ENCODE peak calls at places on chromosomes 6 and 20, in five cellular contexts. G, U, D, V and E are unnamed samples.
A peak's percentile ranks its signal among the peaks of the same experiment; 100 is the strongest.

GRCh38 chr6:87407531-87407895 is 259 bp upstream of the CFAP206 start:
- DNase-seq in G (no peak), U (peak; percentile 62), D (no peak), V (peak; percentile 65), E (peak; percentile 12)

GRCh38 chr6:133895573-133896343 is 6.8 kb downstream of the TCF21 start:
- DNase-seq in G (no peak), U (no peak), D (no peak), V (no peak), E (no peak)

GRCh38 chr6:101417899-101418298 is 24.4 kb downstream of the GRIK2 start:
- DNase-seq in G (no peak), U (no peak), D (no peak), V (no peak), E (no peak)

GRCh38 chr6:21022343-21023107 is 488.3 kb downstream of the CDKAL1 start:
- DNase-seq in G (no peak), U (peak; percentile 92), D (no peak), V (no peak), E (peak; percentile 17)

GRCh38 chr20:41669708-41670263 is 51.6 kb upstream of the CHD6 start:
- DNase-seq in G (no peak), U (no peak), D (peak; percentile 63), V (no peak), E (no peak)

GRCh38 chr6:53850527-53850926 is 55.7 kb downstream of the LRRC1 start:
- DNase-seq in G (no peak), U (no peak), D (no peak), V (no peak), E (no peak)

GRCh38 chr6:89154131-89154530 is 8.3 kb downstream of the PM20D2 start:
- DNase-seq in G (no peak), U (peak; percentile 34), D (no peak), V (no peak), E (no peak)

GRCh38 chr6:115159733-115160132 is 816.9 kb upstream of the HS3ST5 start:
- DNase-seq in G (no peak), U (no peak), D (no peak), V (no peak), E (no peak)

GRCh38 chr20:36819662-36820061 is 46.1 kb upstream of the DSN1 start:
- DNase-seq in G (no peak), U (no peak), D (no peak), V (no peak), E (no peak)

GRCh38 chr6:107800564-107801164 is 23.4 kb downstream of the SCML4 start:
- DNase-seq in G (no peak), U (no peak), D (peak; percentile 15), V (no peak), E (no peak)

GRCh38 chr6:105484238-105485161 is 81.6 kb upstream of the PREP start:
- DNase-seq in G (no peak), U (peak; percentile 64), D (peak; percentile 47), V (no peak), E (no peak)

DNA sequence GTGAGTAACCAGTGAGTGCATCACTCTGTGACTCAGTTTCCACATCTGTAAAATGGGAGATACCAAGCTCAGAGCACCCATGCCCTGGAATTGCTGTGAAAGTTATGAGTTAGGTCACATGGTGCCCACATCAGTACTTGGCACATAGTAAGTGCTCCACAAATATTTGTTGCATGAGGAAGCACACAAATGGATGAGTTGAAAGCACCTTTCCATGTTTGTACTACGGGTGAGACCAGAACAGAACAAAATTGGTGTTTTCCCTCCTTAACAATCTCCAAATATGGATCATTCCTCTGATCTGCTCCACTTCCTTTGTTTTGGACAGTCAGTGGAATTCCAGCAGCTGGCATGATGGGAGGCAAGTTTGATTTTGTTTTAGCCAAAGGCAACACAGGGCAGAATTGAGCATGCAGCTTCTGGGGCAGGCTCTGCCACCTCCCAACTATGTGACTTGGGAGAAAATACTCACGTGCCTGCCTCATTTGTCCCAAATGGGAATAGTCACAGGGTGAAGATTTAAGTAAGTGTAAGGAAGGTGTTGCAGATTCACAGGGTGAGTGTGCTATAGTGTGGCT is 503.7 kb upstream of the SULF2 start:
- DNase-seq in G (no peak), U (no peak), D (no peak), V (no peak), E (no peak)
- TF ChIP-seq POLR2A in G (no peak), U (no peak), D (no peak), V (no peak), E (no peak)

GRCh38 chr20:31603822-31604566 is 1.1 kb upstream of the ID1 start:
- DNase-seq in G (peak; percentile 98), U (peak; percentile 97), D (peak; percentile 90), V (peak; percentile 98), E (peak; percentile 70)
- TF ChIP-seq POLR2A in G (peak; percentile 86), U (peak; percentile 82), D (no peak), V (no peak), E (peak; percentile 80)

GRCh38 chr20:34825530-34826362 is at the start of gene NCOA6:
- DNase-seq in G (peak; percentile 92), U (peak; percentile 59), D (peak; percentile 88), V (peak; percentile 90), E (peak; percentile 85)
- TF ChIP-seq POLR2A in G (peak; percentile 3), U (peak; percentile 35), D (peak; percentile 93), V (no peak), E (peak; percentile 33)

GRCh38 chr6:34246563-34247391 is 2.0 kb downstream of the SMIM29 start:
- DNase-seq in G (peak; percentile 48), U (peak; percentile 48), D (peak; percentile 71), V (peak; percentile 65), E (peak; percentile 9)
- TF ChIP-seq POLR2A in G (no peak), U (peak; percentile 93), D (peak; percentile 28), V (no peak), E (no peak)

DNA sequence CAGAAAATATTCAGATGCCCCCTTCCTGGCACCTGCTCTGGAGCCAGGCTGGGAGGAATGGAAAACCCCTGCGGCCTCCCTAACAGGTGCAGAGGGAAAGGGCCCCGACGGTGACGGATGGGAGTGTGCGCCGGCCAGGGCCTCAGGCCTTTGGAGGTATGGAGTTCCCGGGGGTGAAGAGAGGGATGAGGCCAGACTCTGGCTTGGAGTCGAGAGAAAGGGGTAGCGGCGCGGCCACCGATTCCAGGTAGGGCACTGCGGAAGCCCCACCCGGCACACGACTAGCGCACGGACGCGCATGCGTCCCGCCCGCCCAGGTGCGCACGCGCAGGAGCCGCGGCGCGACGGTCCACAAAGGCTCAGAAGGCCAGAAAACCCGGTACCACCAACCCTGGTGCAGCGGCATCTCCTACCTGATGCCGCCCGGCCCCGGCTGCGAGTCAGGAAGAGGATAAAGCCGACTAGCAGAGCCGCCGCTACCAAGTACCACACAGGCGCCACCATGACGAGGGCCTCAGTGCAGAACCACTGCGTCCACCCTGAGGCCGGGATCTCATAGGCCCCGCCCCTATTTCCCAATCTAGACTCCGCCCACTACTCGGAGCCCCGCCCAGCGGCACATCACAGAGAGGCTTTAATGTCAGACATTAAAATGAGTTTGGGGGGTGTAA is at the start of gene DDRGK1:
- DNase-seq in G (peak; percentile 84), U (peak; percentile 84), D (peak; percentile 88), V (peak; percentile 92), E (peak; percentile 94)
- TF ChIP-seq POLR2A in G (peak; percentile 70), U (peak; percentile 95), D (peak; percentile 98), V (peak; percentile 52), E (peak; percentile 63)